ENCODE peak calls at places on chromosomes 7 and 10, in seven cellular contexts. One of them, this sample, is unnamed.

GRCh38 chr7:14855033-14855794 is 47.3 kb downstream of the DGKB start:
- DNase-seq in cardiac muscle cell: peak; percentile 63
- DNase-seq in endothelial cell: no peak
- DNase-seq in left ventricle myocardium inferior: no peak
- DNase-seq in nephron progenitor cell: no peak
- DNase-seq in lung: no peak
- DNase-seq in MM.1S: no peak
- DNase-seq in this sample: no peak

GRCh38 chr7:132131196-132131595 is 445.1 kb downstream of the PLXNA4 start:
- DNase-seq in cardiac muscle cell: no peak
- DNase-seq in endothelial cell: no peak
- DNase-seq in left ventricle myocardium inferior: no peak
- DNase-seq in nephron progenitor cell: no peak
- DNase-seq in lung: no peak
- DNase-seq in MM.1S: no peak
- DNase-seq in this sample: no peak

GRCh38 chr7:41121228-41121627 is 581.7 kb downstream of the INHBA start:
- DNase-seq in cardiac muscle cell: no peak
- DNase-seq in endothelial cell: no peak
- DNase-seq in left ventricle myocardium inferior: no peak
- DNase-seq in nephron progenitor cell: no peak
- DNase-seq in lung: no peak
- DNase-seq in MM.1S: no peak
- DNase-seq in this sample: no peak

GRCh38 chr10:36759111-36759805 is 366.1 kb upstream of the ANKRD30A start:
- DNase-seq in cardiac muscle cell: no peak
- DNase-seq in endothelial cell: no peak
- DNase-seq in left ventricle myocardium inferior: no peak
- DNase-seq in nephron progenitor cell: no peak
- DNase-seq in lung: no peak
- DNase-seq in MM.1S: no peak
- DNase-seq in this sample: no peak

GRCh38 chr7:82017334-82017943 is 247.6 kb upstream of the HGF start:
- DNase-seq in cardiac muscle cell: peak; percentile 30
- DNase-seq in endothelial cell: no peak
- DNase-seq in left ventricle myocardium inferior: no peak
- DNase-seq in nephron progenitor cell: no peak
- DNase-seq in lung: no peak
- DNase-seq in MM.1S: peak; percentile 18
- DNase-seq in this sample: no peak

GRCh38 chr7:47325337-47325736 is 256.6 kb downstream of the TNS3 start:
- DNase-seq in cardiac muscle cell: no peak
- DNase-seq in endothelial cell: no peak
- DNase-seq in left ventricle myocardium inferior: no peak
- DNase-seq in nephron progenitor cell: no peak
- DNase-seq in lung: no peak
- DNase-seq in MM.1S: no peak
- DNase-seq in this sample: no peak

GRCh38 chr10:103584216-103585010 is 90.9 kb downstream of the NEURL1 start:
- DNase-seq in cardiac muscle cell: no peak
- DNase-seq in endothelial cell: no peak
- DNase-seq in left ventricle myocardium inferior: no peak
- DNase-seq in nephron progenitor cell: no peak
- DNase-seq in lung: no peak
- DNase-seq in MM.1S: peak; percentile 14
- DNase-seq in this sample: peak; percentile 66

GRCh38 chr10:775245-776075 is 86.0 kb upstream of the DIP2C start:
- DNase-seq in cardiac muscle cell: no peak
- DNase-seq in endothelial cell: no peak
- DNase-seq in left ventricle myocardium inferior: no peak
- DNase-seq in nephron progenitor cell: no peak
- DNase-seq in lung: no peak
- DNase-seq in MM.1S: no peak
- DNase-seq in this sample: no peak

GRCh38 chr7:3915337-3915865 is 614.3 kb downstream of the SDK1 start:
- DNase-seq in cardiac muscle cell: no peak
- DNase-seq in endothelial cell: no peak
- DNase-seq in left ventricle myocardium inferior: no peak
- DNase-seq in nephron progenitor cell: no peak
- DNase-seq in lung: no peak
- DNase-seq in MM.1S: no peak
- DNase-seq in this sample: no peak

GRCh38 chr7:117323877-117324699 is 1.2 kb upstream of the WNT2 start:
- DNase-seq in cardiac muscle cell: peak; percentile 88
- DNase-seq in endothelial cell: peak; percentile 34
- DNase-seq in left ventricle myocardium inferior: peak; percentile 41
- DNase-seq in nephron progenitor cell: peak; percentile 61
- DNase-seq in lung: peak; percentile 59
- DNase-seq in MM.1S: no peak
- DNase-seq in this sample: peak; percentile 23

GRCh38 chr7:158649279-158649678 is 55.3 kb downstream of the NCAPG2 start:
- DNase-seq in cardiac muscle cell: no peak
- DNase-seq in endothelial cell: no peak
- DNase-seq in left ventricle myocardium inferior: no peak
- DNase-seq in nephron progenitor cell: no peak
- DNase-seq in lung: no peak
- DNase-seq in MM.1S: no peak
- DNase-seq in this sample: no peak

GRCh38 chr10:76230866-76231257 is 799.4 kb downstream of the LRMDA start:
- DNase-seq in cardiac muscle cell: peak; percentile 15
- DNase-seq in endothelial cell: no peak
- DNase-seq in left ventricle myocardium inferior: no peak
- DNase-seq in nephron progenitor cell: no peak
- DNase-seq in lung: no peak
- DNase-seq in MM.1S: no peak
- DNase-seq in this sample: no peak

GRCh38 chr7:34497153-34497777 is 160.8 kb upstream of the NPSR1 start:
- DNase-seq in cardiac muscle cell: no peak
- DNase-seq in endothelial cell: peak; percentile 28
- DNase-seq in left ventricle myocardium inferior: no peak
- DNase-seq in nephron progenitor cell: peak; percentile 15
- DNase-seq in lung: no peak
- DNase-seq in MM.1S: no peak
- DNase-seq in this sample: no peak

GRCh38 chr10:125823663-125824251 is 411 bp downstream of the BCCIP start:
- DNase-seq in cardiac muscle cell: peak; percentile 15
- DNase-seq in endothelial cell: peak; percentile 12
- DNase-seq in left ventricle myocardium inferior: no peak
- DNase-seq in nephron progenitor cell: peak; percentile 35
- DNase-seq in lung: no peak
- DNase-seq in MM.1S: no peak
- DNase-seq in this sample: no peak

GRCh38 chr7:98878365-98879197 is at the start of gene TRRAP:
- DNase-seq in cardiac muscle cell: peak; percentile 90
- DNase-seq in endothelial cell: peak; percentile 81
- DNase-seq in left ventricle myocardium inferior: peak; percentile 77
- DNase-seq in nephron progenitor cell: peak; percentile 84
- DNase-seq in lung: peak; percentile 62
- DNase-seq in MM.1S: peak; percentile 66
- DNase-seq in this sample: peak; percentile 89

GRCh38 chr7:141550694-141551079 is 523 bp upstream of the AGK start:
- DNase-seq in cardiac muscle cell: peak; percentile 12
- DNase-seq in endothelial cell: peak; percentile 5
- DNase-seq in left ventricle myocardium inferior: peak; percentile 19
- DNase-seq in nephron progenitor cell: peak; percentile 23
- DNase-seq in lung: no peak
- DNase-seq in MM.1S: no peak
- DNase-seq in this sample: peak; percentile 24

GRCh38 chr7:158098125-158099030 is 489.2 kb downstream of the PTPRN2 start:
- DNase-seq in cardiac muscle cell: no peak
- DNase-seq in endothelial cell: no peak
- DNase-seq in left ventricle myocardium inferior: no peak
- DNase-seq in nephron progenitor cell: no peak
- DNase-seq in lung: no peak
- DNase-seq in MM.1S: no peak
- DNase-seq in this sample: no peak

GRCh38 chr10:76675951-76676587 is 961.5 kb downstream of the KCNMA1 start:
- DNase-seq in cardiac muscle cell: no peak
- DNase-seq in endothelial cell: no peak
- DNase-seq in left ventricle myocardium inferior: peak; percentile 55
- DNase-seq in nephron progenitor cell: no peak
- DNase-seq in lung: no peak
- DNase-seq in MM.1S: no peak
- DNase-seq in this sample: no peak

DNA sequence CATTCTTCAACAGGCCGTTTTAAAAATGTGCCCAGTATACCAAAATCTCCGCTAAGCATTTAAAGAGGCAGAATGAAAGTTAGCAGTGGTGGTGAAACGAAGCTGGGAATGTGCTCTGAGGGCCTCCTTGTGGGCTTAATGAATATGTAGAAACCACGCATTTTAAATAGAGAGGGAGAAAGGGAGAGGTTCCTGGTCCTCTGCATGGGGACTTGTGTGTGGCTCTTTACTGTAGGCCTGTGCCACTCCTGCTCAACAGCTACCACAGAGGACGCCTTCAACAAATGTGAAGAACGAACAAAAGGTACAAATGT is 170.6 kb downstream of the EGFR start:
- DNase-seq in cardiac muscle cell: no peak
- DNase-seq in endothelial cell: no peak
- DNase-seq in left ventricle myocardium inferior: no peak
- DNase-seq in nephron progenitor cell: no peak
- DNase-seq in lung: no peak
- DNase-seq in MM.1S: no peak
- DNase-seq in this sample: no peak
- TF ChIP-seq CTCF in cardiac muscle cell: no peak
- TF ChIP-seq CTCF in endothelial cell: no peak
- TF ChIP-seq CTCF in left ventricle myocardium inferior: no peak
- TF ChIP-seq CTCF in nephron progenitor cell: no peak
- TF ChIP-seq CTCF in lung: no peak
- TF ChIP-seq CTCF in MM.1S: no peak
- TF ChIP-seq CTCF in this sample: no peak

GRCh38 chr7:101059620-101059942 is 25.7 kb upstream of the TRIM56 start:
- DNase-seq in cardiac muscle cell: no peak
- DNase-seq in endothelial cell: no peak
- DNase-seq in left ventricle myocardium inferior: no peak
- DNase-seq in nephron progenitor cell: no peak
- DNase-seq in lung: no peak
- DNase-seq in MM.1S: no peak
- DNase-seq in this sample: no peak
- TF ChIP-seq CTCF in cardiac muscle cell: no peak
- TF ChIP-seq CTCF in endothelial cell: no peak
- TF ChIP-seq CTCF in left ventricle myocardium inferior: peak; percentile 6
- TF ChIP-seq CTCF in nephron progenitor cell: peak; percentile 9
- TF ChIP-seq CTCF in lung: no peak
- TF ChIP-seq CTCF in MM.1S: no peak
- TF ChIP-seq CTCF in this sample: no peak

GRCh38 chr10:14758994-14759664 is 15.6 kb downstream of the FAM107B start:
- DNase-seq in cardiac muscle cell: no peak
- DNase-seq in endothelial cell: no peak
- DNase-seq in left ventricle myocardium inferior: no peak
- DNase-seq in nephron progenitor cell: no peak
- DNase-seq in lung: no peak
- DNase-seq in MM.1S: no peak
- DNase-seq in this sample: no peak
- TF ChIP-seq CTCF in cardiac muscle cell: peak; percentile 6
- TF ChIP-seq CTCF in endothelial cell: no peak
- TF ChIP-seq CTCF in left ventricle myocardium inferior: peak; percentile 20
- TF ChIP-seq CTCF in nephron progenitor cell: no peak
- TF ChIP-seq CTCF in lung: no peak
- TF ChIP-seq CTCF in MM.1S: peak; percentile 34
- TF ChIP-seq CTCF in this sample: no peak

DNA sequence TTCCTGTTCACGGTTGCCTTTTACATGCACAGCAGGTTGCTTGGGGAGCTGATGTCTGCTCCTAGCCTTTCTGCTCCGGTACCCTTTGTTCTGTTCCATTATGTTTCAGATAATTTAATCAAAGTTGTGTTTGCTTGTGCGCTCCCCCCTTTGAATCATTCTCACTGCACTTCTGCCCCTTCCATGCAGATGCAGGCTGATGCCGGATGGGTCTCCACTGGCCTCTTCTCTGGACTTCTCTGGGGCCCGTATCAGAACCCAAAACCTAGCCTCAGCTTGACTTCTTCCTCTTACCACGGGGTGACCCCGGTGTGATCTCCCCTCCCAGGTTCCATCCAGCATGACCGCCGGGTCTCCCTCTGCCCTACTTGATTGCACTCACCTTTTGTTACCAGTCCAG is 272.0 kb downstream of the DPP6 start:
- DNase-seq in cardiac muscle cell: no peak
- DNase-seq in endothelial cell: no peak
- DNase-seq in left ventricle myocardium inferior: no peak
- DNase-seq in nephron progenitor cell: no peak
- DNase-seq in lung: no peak
- DNase-seq in MM.1S: no peak
- DNase-seq in this sample: no peak
- TF ChIP-seq CTCF in cardiac muscle cell: no peak
- TF ChIP-seq CTCF in endothelial cell: no peak
- TF ChIP-seq CTCF in left ventricle myocardium inferior: no peak
- TF ChIP-seq CTCF in nephron progenitor cell: no peak
- TF ChIP-seq CTCF in lung: no peak
- TF ChIP-seq CTCF in MM.1S: no peak
- TF ChIP-seq CTCF in this sample: no peak

GRCh38 chr10:89566095-89566950 is 30.9 kb upstream of the SLC16A12 start:
- DNase-seq in cardiac muscle cell: no peak
- DNase-seq in endothelial cell: no peak
- DNase-seq in left ventricle myocardium inferior: no peak
- DNase-seq in nephron progenitor cell: no peak
- DNase-seq in lung: no peak
- DNase-seq in MM.1S: no peak
- DNase-seq in this sample: no peak

GRCh38 chr10:89565180-89565579 is 29.8 kb upstream of the SLC16A12 start:
- DNase-seq in cardiac muscle cell: no peak
- DNase-seq in endothelial cell: no peak
- DNase-seq in left ventricle myocardium inferior: no peak
- DNase-seq in nephron progenitor cell: no peak
- DNase-seq in lung: no peak
- DNase-seq in MM.1S: no peak
- DNase-seq in this sample: no peak

GRCh38 chr10:89567566-89568245 is 32.3 kb upstream of the SLC16A12 start:
- DNase-seq in cardiac muscle cell: no peak
- DNase-seq in endothelial cell: no peak
- DNase-seq in left ventricle myocardium inferior: no peak
- DNase-seq in nephron progenitor cell: no peak
- DNase-seq in lung: no peak
- DNase-seq in MM.1S: no peak
- DNase-seq in this sample: no peak

DNA sequence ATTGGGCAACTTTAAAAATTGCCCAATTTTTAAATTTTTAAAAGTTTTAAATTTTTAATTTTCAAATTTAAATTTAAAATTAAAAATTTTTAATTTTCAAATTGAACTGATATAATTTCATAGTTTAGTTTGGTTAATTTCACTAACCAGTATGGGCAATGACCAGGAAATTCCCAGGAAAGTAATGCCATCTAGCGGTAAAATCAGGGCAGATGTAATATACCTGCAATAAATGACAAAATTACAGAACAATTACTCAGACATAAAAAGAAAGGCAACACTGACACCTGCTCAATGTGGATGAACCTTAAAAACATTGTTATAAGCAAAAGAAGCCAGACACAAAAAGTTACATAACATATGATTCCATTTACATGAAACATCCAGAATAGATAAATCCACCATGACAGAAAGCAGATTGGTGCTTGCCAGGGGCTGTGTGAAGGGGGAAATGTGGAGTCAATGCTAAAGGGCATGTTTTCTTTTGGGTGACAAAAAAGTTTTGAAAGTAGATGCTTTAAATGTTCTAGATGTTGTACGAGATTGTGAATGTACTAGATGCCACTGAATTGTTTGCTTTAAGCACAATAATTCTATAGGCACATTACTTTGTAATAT is 28.6 kb upstream of the SLC16A12 start:
- DNase-seq in cardiac muscle cell: peak; percentile 68
- DNase-seq in endothelial cell: peak; percentile 18
- DNase-seq in left ventricle myocardium inferior: no peak
- DNase-seq in nephron progenitor cell: no peak
- DNase-seq in lung: no peak
- DNase-seq in MM.1S: peak; percentile 53
- DNase-seq in this sample: peak; percentile 45
- TF ChIP-seq CTCF in cardiac muscle cell: peak; percentile 67
- TF ChIP-seq CTCF in endothelial cell: peak; percentile 73
- TF ChIP-seq CTCF in left ventricle myocardium inferior: peak; percentile 81
- TF ChIP-seq CTCF in nephron progenitor cell: peak; percentile 69
- TF ChIP-seq CTCF in lung: peak; percentile 60
- TF ChIP-seq CTCF in MM.1S: peak; percentile 58
- TF ChIP-seq CTCF in this sample: peak; percentile 70

This sample was measured in GM10248.